ENCODE peak calls at places on chromosomes 3 and 15, in seven cellular contexts. U is kidney, O is HCT116, I is fibroblast of lung, Y is cardiac muscle cell, S is DND-41, T is thyroid gland. Q is an unnamed sample.

GRCh38 chr15:58247803-58248503 is 109.8 kb downstream of the AQP9 start:
- DNase-seq in U (no peak), O (no peak), I (no peak), Y (no peak), S (no peak), T (no peak), Q (no peak)

GRCh38 chr15:72271895-72272212 is 500 bp downstream of the PARP6 start:
- DNase-seq in U (no peak), O (no peak), I (peak; percentile 18), Y (peak; percentile 21), S (no peak), T (no peak), Q (no peak)

GRCh38 chr15:75725719-75726607 is 13.3 kb upstream of the CSPG4 start:
- DNase-seq in U (peak; percentile 60), O (no peak), I (no peak), Y (no peak), S (no peak), T (no peak), Q (no peak)

GRCh38 chr3:170999737-171000242 is 26.7 kb downstream of the SLC2A2 start:
- DNase-seq in U (no peak), O (peak; percentile 61), I (peak; percentile 92), Y (no peak), S (no peak), T (no peak), Q (peak; percentile 14)

GRCh38 chr3:88188436-88188835 is 38.7 kb downstream of the C3orf38 start:
- DNase-seq in U (no peak), O (no peak), I (peak; percentile 29), Y (no peak), S (no peak), T (no peak), Q (no peak)

GRCh38 chr15:89364341-89364740 is 29.7 kb upstream of the POLG start:
- DNase-seq in U (peak; percentile 41), O (no peak), I (no peak), Y (no peak), S (no peak), T (no peak), Q (no peak)

GRCh38 chr3:151800449-151800848 is 13.5 kb upstream of the AADAC start:
- DNase-seq in U (no peak), O (no peak), I (no peak), Y (no peak), S (no peak), T (no peak), Q (no peak)

GRCh38 chr3:41117398-41117870 is 81.9 kb upstream of the CTNNB1 start:
- DNase-seq in U (peak; percentile 96), O (peak; percentile 86), I (peak; percentile 97), Y (peak; percentile 64), S (peak; percentile 94), T (peak; percentile 94), Q (no peak)

GRCh38 chr15:39624806-39625205 is 43.9 kb downstream of the THBS1 start:
- DNase-seq in U (peak; percentile 70), O (no peak), I (peak; percentile 93), Y (no peak), S (no peak), T (peak; percentile 16), Q (no peak)

GRCh38 chr3:49732592-49732991 is 8.8 kb upstream of the GMPPB start:
- DNase-seq in U (no peak), O (no peak), I (no peak), Y (no peak), S (no peak), T (no peak), Q (no peak)

GRCh38 chr15:75966073-75966472 is 46.2 kb downstream of the NRG4 start:
- DNase-seq in U (no peak), O (no peak), I (peak; percentile 11), Y (no peak), S (no peak), T (no peak), Q (no peak)

GRCh38 chr15:33021806-33022389 is 172.6 kb downstream of the FMN1 start:
- DNase-seq in U (no peak), O (peak; percentile 47), I (peak; percentile 52), Y (peak; percentile 72), S (no peak), T (peak; percentile 23), Q (peak; percentile 48)

GRCh38 chr3:188000361-188000861 is 153.5 kb upstream of the LPP start:
- DNase-seq in U (no peak), O (no peak), I (no peak), Y (no peak), S (peak; percentile 78), T (no peak), Q (no peak)

GRCh38 chr3:30719536-30719935 is 113.1 kb downstream of the TGFBR2 start:
- DNase-seq in U (no peak), O (no peak), I (no peak), Y (no peak), S (no peak), T (no peak), Q (no peak)

GRCh38 chr3:17195192-17195611 is 310.4 kb downstream of the PLCL2 start:
- DNase-seq in U (no peak), O (no peak), I (peak; percentile 52), Y (no peak), S (peak; percentile 14), T (no peak), Q (no peak)

GRCh38 chr15:51229907-51230328 is 108.5 kb downstream of the CYP19A1 start:
- DNase-seq in U (no peak), O (no peak), I (peak; percentile 22), Y (peak; percentile 46), S (no peak), T (no peak), Q (no peak)

GRCh38 chr15:81311834-81312459 is 12.0 kb downstream of the STARD5 start:
- DNase-seq in U (no peak), O (no peak), I (peak; percentile 66), Y (no peak), S (no peak), T (no peak), Q (no peak)

GRCh38 chr15:47764666-47765065 is 47.4 kb downstream of the SEMA6D start:
- DNase-seq in U (no peak), O (no peak), I (no peak), Y (no peak), S (no peak), T (no peak), Q (no peak)

GRCh38 chr3:143831208-143831607 is 17.1 kb downstream of the SLC9A9 start:
- DNase-seq in U (no peak), O (no peak), I (peak; percentile 71), Y (no peak), S (no peak), T (no peak), Q (no peak)

GRCh38 chr15:28043625-28044520 is 55.2 kb downstream of the OCA2 start:
- DNase-seq in U (no peak), O (no peak), I (no peak), Y (no peak), S (no peak), T (no peak), Q (no peak)

GRCh38 chr3:107260221-107260620 is 117.0 kb upstream of the CCDC54 start:
- DNase-seq in U (no peak), O (no peak), I (no peak), Y (no peak), S (no peak), T (no peak), Q (no peak)

GRCh38 chr3:134373278-134373941 is 837 bp downstream of the AMOTL2 start:
- DNase-seq in U (peak; percentile 95), O (no peak), I (peak; percentile 94), Y (peak; percentile 93), S (no peak), T (peak; percentile 93), Q (peak; percentile 77)

GRCh38 chr3:178512627-178513026 is 23.6 kb upstream of the KCNMB2 start:
- DNase-seq in U (no peak), O (no peak), I (no peak), Y (no peak), S (no peak), T (no peak), Q (no peak)

GRCh38 chr15:59801649-59802048 is 112.5 kb upstream of the BNIP2 start:
- DNase-seq in U (no peak), O (no peak), I (no peak), Y (no peak), S (no peak), T (no peak), Q (no peak)

GRCh38 chr3:52159503-52159902 is 5.3 kb upstream of the POC1A start:
- DNase-seq in U (no peak), O (no peak), I (no peak), Y (no peak), S (no peak), T (no peak), Q (no peak)

GRCh38 chr15:89396723-89397652 is 62.4 kb upstream of the POLG start:
- DNase-seq in U (no peak), O (no peak), I (no peak), Y (no peak), S (no peak), T (no peak), Q (no peak)

GRCh38 chr15:67680645-67681044 is 138.1 kb downstream of the MAP2K5 start:
- DNase-seq in U (no peak), O (no peak), I (no peak), Y (no peak), S (peak; percentile 41), T (no peak), Q (peak; percentile 1)

GRCh38 chr3:15384510-15385237 is 42.7 kb downstream of the METTL6 start:
- DNase-seq in U (no peak), O (no peak), I (no peak), Y (no peak), S (no peak), T (no peak), Q (no peak)

GRCh38 chr3:165194477-165195135 is 1.6 kb downstream of the SLITRK3 start:
- DNase-seq in U (no peak), O (no peak), I (no peak), Y (peak; percentile 3), S (no peak), T (no peak), Q (no peak)

GRCh38 chr3:119434703-119435102 is 28.7 kb downstream of the TMEM39A start:
- DNase-seq in U (no peak), O (no peak), I (no peak), Y (no peak), S (no peak), T (no peak), Q (no peak)
- TF ChIP-seq CTCF in U (no peak), O (peak; percentile 11), I (no peak), Y (no peak), S (no peak), T (no peak), Q (no peak)

DNA sequence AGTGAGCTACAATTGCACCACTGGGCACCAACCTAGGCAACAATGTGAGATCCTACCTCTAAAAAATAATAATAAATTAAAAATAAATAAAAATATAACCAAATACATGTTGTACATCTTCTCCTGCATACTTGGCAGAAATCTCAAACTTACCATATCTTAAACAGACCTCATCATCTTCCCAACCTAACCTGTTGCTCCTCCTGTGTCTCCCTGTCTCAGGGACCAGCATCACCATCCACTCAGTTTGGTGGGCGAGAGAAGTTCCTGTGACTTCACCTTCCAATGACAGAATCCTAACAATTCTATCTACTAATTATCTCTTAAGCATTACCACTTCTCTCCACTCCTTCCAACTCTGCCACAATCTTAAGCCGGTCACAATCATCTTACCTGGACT is 3.3 kb downstream of the PIK3R4 start:
- DNase-seq in U (no peak), O (no peak), I (no peak), Y (no peak), S (no peak), T (no peak), Q (no peak)
- H3K4me1 ChIP-seq in U (peaks cover 10% of the 10 kb centered on the region), O (peaks cover 12% of the 10 kb centered on the region), I (no peaks in the 10 kb centered on the region), Y (peaks cover 19% of the 10 kb centered on the region), S (peaks cover 66% of the 10 kb centered on the region), T (peaks cover 37% of the 10 kb centered on the region), Q (peaks cover 3% of the 10 kb centered on the region)

GRCh38 chr3:136861890-136862610 is at the start of gene NCK1:
- DNase-seq in U (peak; percentile 99), O (peak; percentile 94), I (peak; percentile 99), Y (peak; percentile 99), S (peak; percentile 99), T (peak; percentile 99), Q (peak; percentile 98)
- TF ChIP-seq CTCF in U (peak; percentile 17), O (peak; percentile 12), I (no peak), Y (peak; percentile 32), S (peak; percentile 48), T (peak; percentile 11), Q (no peak)

GRCh38 chr3:189325454-189325853 is 153.7 kb downstream of the TPRG1 start:
- DNase-seq in U (no peak), O (no peak), I (peak; percentile 24), Y (no peak), S (no peak), T (no peak), Q (no peak)
- H3K4me1 ChIP-seq in U (no peaks in the 10 kb centered on the region), O (peaks cover 23% of the 10 kb centered on the region), I (no peaks in the 10 kb centered on the region), Y (peaks cover 16% of the 10 kb centered on the region), S (peaks cover 28% of the 10 kb centered on the region), T (peaks cover 29% of the 10 kb centered on the region), Q (peaks cover 32% of the 10 kb centered on the region)